ENCODE peak calls at places on chromosomes 5 and 9, in six cellular contexts. J is CD8-positive, alpha-beta T cell; O is IMR-90; P is HFF-Myc; X is SJSA1; E is pancreas. H is an unnamed sample.
A peak's percentile ranks its signal among the peaks of the same experiment; 100 is the strongest.

GRCh38 chr5:1279443-1280151 is 15.3 kb downstream of the TERT start:
- DNase-seq in J (no peak), O (no peak), P (no peak), X (no peak), E (peak; percentile 61), H (no peak)

GRCh38 chr9:113153599-113153998 is 2.8 kb downstream of the SLC31A2 start:
- DNase-seq in J (no peak), O (no peak), P (no peak), X (no peak), E (no peak), H (no peak)

GRCh38 chr5:14945450-14945849 is 73.9 kb upstream of the ANKH start:
- DNase-seq in J (no peak), O (no peak), P (no peak), X (no peak), E (no peak), H (no peak)

GRCh38 chr5:109833946-109834345 is 144.2 kb downstream of the MAN2A1 start:
- DNase-seq in J (no peak), O (peak; percentile 13), P (no peak), X (no peak), E (no peak), H (no peak)

GRCh38 chr5:168651654-168652053 is 72.5 kb upstream of the PANK3 start:
- DNase-seq in J (no peak), O (peak; percentile 50), P (peak; percentile 65), X (peak; percentile 70), E (no peak), H (peak; percentile 94)

GRCh38 chr5:1521671-1522600 is 1.8 kb downstream of the LPCAT1 start:
- DNase-seq in J (no peak), O (peak; percentile 87), P (peak; percentile 54), X (no peak), E (no peak), H (peak; percentile 75)

GRCh38 chr9:131282688-131283422 is 6.5 kb upstream of the FAM78A start:
- DNase-seq in J (no peak), O (peak; percentile 28), P (no peak), X (no peak), E (no peak), H (peak; percentile 18)

GRCh38 chr5:120124961-120125360 is 339.1 kb upstream of the PRR16 start:
- DNase-seq in J (no peak), O (peak; percentile 36), P (no peak), X (no peak), E (no peak), H (peak; percentile 43)

GRCh38 chr9:16180546-16180945 is 627.7 kb downstream of the CCDC171 start:
- DNase-seq in J (no peak), O (peak; percentile 51), P (no peak), X (no peak), E (no peak), H (no peak)

GRCh38 chr5:134503937-134504437 is 21.5 kb upstream of the JADE2 start:
- DNase-seq in J (no peak), O (peak; percentile 60), P (no peak), X (no peak), E (no peak), H (no peak)

GRCh38 chr9:83154087-83154736 is 91.3 kb upstream of the RASEF start:
- DNase-seq in J (no peak), O (peak; percentile 14), P (no peak), X (no peak), E (peak; percentile 37), H (peak; percentile 4)

GRCh38 chr5:56585466-56585865 is 229.9 kb upstream of the MAP3K1 start:
- DNase-seq in J (no peak), O (peak; percentile 63), P (no peak), X (no peak), E (no peak), H (peak; percentile 46)

GRCh38 chr9:4413856-4414255 is 76.4 kb upstream of the SLC1A1 start:
- DNase-seq in J (no peak), O (no peak), P (no peak), X (no peak), E (no peak), H (peak; percentile 32)

GRCh38 chr9:135388530-135388929 is 91.1 kb upstream of the PPP1R26 start:
- DNase-seq in J (no peak), O (no peak), P (no peak), X (no peak), E (no peak), H (no peak)

GRCh38 chr9:3912817-3913216 is 387.0 kb upstream of the RFX3 start:
- DNase-seq in J (no peak), O (peak; percentile 23), P (no peak), X (peak; percentile 56), E (no peak), H (peak; percentile 53)

GRCh38 chr5:26791433-26791832 is 247.0 kb downstream of the CDH9 start:
- DNase-seq in J (no peak), O (no peak), P (no peak), X (no peak), E (no peak), H (no peak)

GRCh38 chr9:37676411-37676830 is 25.7 kb downstream of the FRMPD1 start:
- DNase-seq in J (no peak), O (no peak), P (no peak), X (no peak), E (no peak), H (no peak)

GRCh38 chr5:178492278-178492677 is 97.9 kb downstream of the COL23A1 start:
- DNase-seq in J (no peak), O (no peak), P (no peak), X (no peak), E (no peak), H (no peak)

GRCh38 chr5:132056610-132057497 is 3.6 kb upstream of the IL3 start:
- DNase-seq in J (no peak), O (no peak), P (no peak), X (no peak), E (peak; percentile 48), H (no peak)

GRCh38 chr5:178295589-178295988 is 63.0 kb upstream of the PHYKPL start:
- DNase-seq in J (no peak), O (no peak), P (no peak), X (no peak), E (no peak), H (no peak)

GRCh38 chr9:21031091-21031817 is at the start of gene HACD4:
- DNase-seq in J (peak; percentile 55), O (peak; percentile 12), P (no peak), X (peak; percentile 8), E (peak; percentile 54), H (peak; percentile 42)

GRCh38 chr5:16934123-16934522 is 2.0 kb downstream of the MYO10 start:
- DNase-seq in J (no peak), O (peak; percentile 80), P (no peak), X (peak; percentile 94), E (no peak), H (peak; percentile 79)

GRCh38 chr5:126195410-126196100 is 227.7 kb upstream of the GRAMD2B start:
- DNase-seq in J (no peak), O (no peak), P (peak; percentile 2), X (peak; percentile 72), E (no peak), H (no peak)

GRCh38 chr5:135576075-135576599 is 2.7 kb downstream of the CXCL14 start:
- DNase-seq in J (no peak), O (peak; percentile 33), P (no peak), X (no peak), E (no peak), H (peak; percentile 4)

DNA sequence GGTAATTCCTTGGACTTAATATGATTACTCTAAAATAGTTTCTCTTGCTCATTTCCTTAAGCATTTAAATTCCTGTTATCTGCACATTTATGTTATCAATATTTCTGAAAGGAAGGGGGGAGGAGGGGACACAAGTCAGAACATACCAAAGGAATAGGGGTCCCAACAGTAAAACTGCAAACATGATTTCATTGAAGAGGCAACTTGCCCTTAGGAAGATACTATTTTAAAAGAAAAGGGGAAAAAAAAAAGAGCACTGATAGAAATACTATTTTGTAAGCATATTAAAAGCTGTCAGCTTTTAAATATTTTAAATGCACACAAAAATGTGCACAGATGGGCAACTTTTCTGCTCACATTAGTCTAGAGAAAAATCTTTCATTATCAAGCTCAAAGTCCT is 154.6 kb downstream of the DENND1A start:
- DNase-seq in J (no peak), O (no peak), P (no peak), X (no peak), E (no peak), H (no peak)
- H3K4me3 ChIP-seq in J (no peak overlapping the region), O (no peak overlapping the region), P (no peak overlapping the region), X (no peak overlapping the region), E (no peak overlapping the region), H (no peak overlapping the region)

DNA sequence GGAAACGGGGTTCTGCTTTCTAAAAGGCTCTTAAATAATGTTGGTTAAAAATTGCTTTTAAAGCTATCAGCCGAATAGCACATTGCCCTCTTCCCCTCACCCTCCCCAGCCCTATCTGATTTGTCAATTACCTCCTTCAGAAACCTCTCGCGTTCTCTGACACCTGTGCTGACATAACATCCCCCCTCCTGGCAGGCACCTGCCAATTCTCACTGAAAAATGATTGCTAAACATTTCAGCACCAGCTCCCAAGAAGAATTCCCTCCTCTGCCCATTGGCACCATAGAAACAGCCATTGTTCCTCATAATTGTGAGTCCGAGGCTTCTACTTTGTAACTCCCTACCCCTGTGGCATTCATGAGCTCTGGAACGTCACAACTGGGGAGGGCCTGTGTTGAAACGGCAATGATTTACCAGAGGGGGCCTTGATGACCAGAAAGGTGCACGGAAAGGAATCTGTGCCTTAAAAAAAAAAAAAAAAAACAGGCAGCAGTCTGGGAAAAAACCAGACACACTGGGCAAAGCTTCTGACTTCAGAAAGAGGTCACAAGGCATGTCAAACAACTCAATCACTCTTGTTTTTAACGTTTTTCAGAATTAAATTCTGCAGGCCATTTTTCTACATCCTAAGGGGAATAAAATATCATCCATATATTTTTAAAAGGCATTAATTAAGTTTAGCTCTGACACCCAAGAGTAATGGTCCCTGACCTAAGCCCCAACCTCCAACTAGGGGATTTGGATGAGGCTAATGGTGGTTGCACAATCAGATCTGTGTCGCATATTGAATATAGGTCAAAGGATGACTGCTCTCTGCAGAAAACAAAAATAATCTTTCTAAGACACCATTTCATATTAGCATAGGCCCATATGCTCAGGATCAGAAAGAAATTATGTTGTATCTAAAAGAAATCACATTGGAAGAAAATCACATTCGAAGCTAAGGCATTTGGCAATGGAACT is 20.5 kb downstream of the CDH6 start:
- DNase-seq in J (no peak), O (no peak), P (no peak), X (no peak), E (no peak), H (no peak)
- H3K4me3 ChIP-seq in J (no peak overlapping the region), O (no peak overlapping the region), P (no peak overlapping the region), X (no peak overlapping the region), E (no peak overlapping the region), H (no peak overlapping the region)

GRCh38 chr9:137186385-137186784 is 2.0 kb downstream of the ANAPC2 start:
- DNase-seq in J (no peak), O (no peak), P (no peak), X (no peak), E (no peak), H (no peak)
- H3K4me3 ChIP-seq in J (no peak overlapping the region), O (no peak overlapping the region), P (no peak overlapping the region), X (no peak overlapping the region), E (peak overlapping the region; percentile 5), H (no peak overlapping the region)

DNA sequence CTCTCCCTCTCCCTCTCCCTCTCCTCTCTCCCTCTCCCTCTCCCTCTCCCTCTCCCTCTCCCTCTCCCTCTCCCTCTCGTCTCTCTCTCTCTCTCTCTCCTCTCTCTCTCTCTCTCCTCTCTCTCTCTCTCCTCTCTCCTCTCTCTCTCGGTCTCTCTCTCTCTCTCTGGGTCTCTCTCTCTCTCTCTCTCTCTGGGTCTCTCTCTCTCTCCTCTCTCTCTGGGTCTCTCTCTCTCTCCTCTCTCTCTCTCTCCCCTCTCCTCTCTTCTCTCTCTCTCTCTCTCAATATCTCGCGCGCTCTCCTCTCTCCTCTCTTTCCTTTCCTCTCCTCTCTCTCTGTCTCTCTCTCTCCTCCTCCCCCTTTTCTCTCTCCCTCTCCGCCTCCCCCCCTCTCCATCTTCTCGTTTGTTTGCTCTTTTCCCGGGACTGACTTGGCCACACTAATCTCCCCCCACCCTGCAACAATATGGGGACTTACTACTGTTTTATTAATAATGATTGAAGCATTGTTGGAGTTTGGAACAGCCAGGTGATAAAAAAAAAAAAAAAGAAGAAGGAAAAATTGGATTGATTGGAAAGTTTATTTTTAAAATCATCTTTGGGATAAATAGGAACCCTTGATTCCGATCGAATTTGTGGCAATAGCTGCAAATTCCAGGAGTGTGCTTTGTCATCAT is 857 bp upstream of the NR2F1-AS1 start:
- DNase-seq in J (no peak), O (peak; percentile 81), P (no peak), X (peak; percentile 84), E (no peak), H (peak; percentile 88)
- H3K4me3 ChIP-seq in J (no peak overlapping the region), O (peak overlapping the region; percentile 81), P (peak overlapping the region; percentile 67), X (peak overlapping the region; percentile 81), E (peak overlapping the region; percentile 51), H (peak overlapping the region; percentile 83)

H was measured in cardiac fibroblast.